ENCODE peak calls at places on chromosomes 16 and 17, in eight cellular contexts. F, J, Z, G, X, C, A and T are unnamed samples.

GRCh38 chr17:82493517-82493840 is 26.1 kb upstream of the FOXK2 start:
- DNase-seq in F (peak), J (no peak), Z (no peak), G (no peak), X (no peak), C (no peak), A (no peak), T (no peak)

GRCh38 chr17:72191356-72191755 is 70.5 kb downstream of the SOX9 start:
- DNase-seq in F (no peak), J (no peak), Z (no peak), G (no peak), X (no peak), C (no peak), A (no peak), T (no peak)

GRCh38 chr16:84138824-84139627 is 6.0 kb downstream of the HSDL1 start:
- DNase-seq in F (peak), J (peak), Z (no peak), G (no peak), X (peak), C (no peak), A (peak), T (no peak)

GRCh38 chr17:60447375-60447774 is 25.1 kb downstream of the CHCT1 start:
- DNase-seq in F (no peak), J (no peak), Z (no peak), G (no peak), X (no peak), C (no peak), A (no peak), T (no peak)

GRCh38 chr17:44968225-44969143 is at the start of gene C1QL1:
- DNase-seq in F (peak), J (peak), Z (peak), G (peak), X (peak), C (peak), A (peak), T (peak)

GRCh38 chr17:82862191-82862590 is 22.4 kb upstream of the ZNF750 start:
- DNase-seq in F (no peak), J (no peak), Z (no peak), G (no peak), X (no peak), C (no peak), A (no peak), T (no peak)

GRCh38 chr16:27217256-27217655 is 13.9 kb downstream of the KDM8 start:
- DNase-seq in F (peak), J (no peak), Z (no peak), G (no peak), X (peak), C (peak), A (no peak), T (no peak)

GRCh38 chr17:76153640-76154039 is 12.6 kb upstream of the FOXJ1 start:
- DNase-seq in F (peak), J (no peak), Z (no peak), G (peak), X (peak), C (no peak), A (no peak), T (no peak)

GRCh38 chr17:6045621-6046357 is 24.4 kb upstream of the WSCD1 start:
- DNase-seq in F (no peak), J (no peak), Z (no peak), G (no peak), X (no peak), C (no peak), A (no peak), T (no peak)

GRCh38 chr16:69424053-69424934 is at the start of gene CYB5B:
- DNase-seq in F (peak), J (peak), Z (peak), G (peak), X (peak), C (peak), A (peak), T (peak)

GRCh38 chr16:84885024-84885910 is 65.5 kb downstream of the CRISPLD2 start:
- DNase-seq in F (no peak), J (no peak), Z (no peak), G (no peak), X (no peak), C (no peak), A (no peak), T (no peak)

GRCh38 chr17:78390241-78391050 is 12.0 kb downstream of the PGS1 start:
- DNase-seq in F (peak), J (no peak), Z (no peak), G (peak), X (peak), C (peak), A (no peak), T (no peak)

DNA sequence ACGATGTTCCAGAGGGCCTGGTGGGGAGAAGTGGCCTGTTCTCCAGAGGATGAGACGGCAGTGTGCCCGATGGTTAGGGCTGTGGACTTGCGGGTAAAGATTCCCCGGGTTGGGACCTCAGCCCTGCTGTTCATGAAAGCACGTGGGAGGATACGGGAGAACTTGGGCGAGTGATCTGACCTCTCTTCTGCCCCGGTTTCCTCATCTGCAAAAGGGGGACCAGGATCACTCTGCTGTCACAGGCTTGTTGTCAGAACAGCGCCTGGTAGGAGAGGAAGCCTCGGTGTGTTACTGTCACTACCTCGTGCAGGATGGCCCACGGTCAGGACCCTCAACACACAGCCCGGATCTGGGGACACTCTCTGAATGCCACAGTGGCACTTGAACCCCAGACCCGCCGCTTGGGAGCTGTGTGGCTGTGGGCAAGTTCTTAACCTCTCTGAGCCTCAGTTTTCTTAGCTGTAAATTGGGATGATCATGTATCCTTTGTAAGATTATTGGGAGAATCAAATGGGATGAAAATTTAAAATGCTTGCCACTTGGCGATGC is 85.6 kb upstream of the CDC42EP4 start:
- DNase-seq in F (no peak), J (no peak), Z (no peak), G (peak), X (no peak), C (no peak), A (no peak), T (no peak)
- H3K27ac ChIP-seq in F (no peak), J (no peak), Z (no peak), G (no peak), X (no peak), C (no peak), A (no peak), T (no peak)

GRCh38 chr17:36640346-36640745 is 39.0 kb downstream of the MRM1 start:
- DNase-seq in F (no peak), J (no peak), Z (no peak), G (no peak), X (no peak), C (no peak), A (no peak), T (no peak)

GRCh38 chr17:36640836-36641235 is 39.5 kb downstream of the MRM1 start:
- DNase-seq in F (no peak), J (no peak), Z (no peak), G (no peak), X (no peak), C (no peak), A (no peak), T (no peak)

GRCh38 chr17:36643086-36643685 is 41.8 kb downstream of the MRM1 start:
- DNase-seq in F (no peak), J (no peak), Z (no peak), G (no peak), X (no peak), C (no peak), A (no peak), T (no peak)

GRCh38 chr17:36641331-36641876 is 40.0 kb downstream of the MRM1 start:
- DNase-seq in F (no peak), J (no peak), Z (no peak), G (no peak), X (no peak), C (no peak), A (no peak), T (no peak)

DNA sequence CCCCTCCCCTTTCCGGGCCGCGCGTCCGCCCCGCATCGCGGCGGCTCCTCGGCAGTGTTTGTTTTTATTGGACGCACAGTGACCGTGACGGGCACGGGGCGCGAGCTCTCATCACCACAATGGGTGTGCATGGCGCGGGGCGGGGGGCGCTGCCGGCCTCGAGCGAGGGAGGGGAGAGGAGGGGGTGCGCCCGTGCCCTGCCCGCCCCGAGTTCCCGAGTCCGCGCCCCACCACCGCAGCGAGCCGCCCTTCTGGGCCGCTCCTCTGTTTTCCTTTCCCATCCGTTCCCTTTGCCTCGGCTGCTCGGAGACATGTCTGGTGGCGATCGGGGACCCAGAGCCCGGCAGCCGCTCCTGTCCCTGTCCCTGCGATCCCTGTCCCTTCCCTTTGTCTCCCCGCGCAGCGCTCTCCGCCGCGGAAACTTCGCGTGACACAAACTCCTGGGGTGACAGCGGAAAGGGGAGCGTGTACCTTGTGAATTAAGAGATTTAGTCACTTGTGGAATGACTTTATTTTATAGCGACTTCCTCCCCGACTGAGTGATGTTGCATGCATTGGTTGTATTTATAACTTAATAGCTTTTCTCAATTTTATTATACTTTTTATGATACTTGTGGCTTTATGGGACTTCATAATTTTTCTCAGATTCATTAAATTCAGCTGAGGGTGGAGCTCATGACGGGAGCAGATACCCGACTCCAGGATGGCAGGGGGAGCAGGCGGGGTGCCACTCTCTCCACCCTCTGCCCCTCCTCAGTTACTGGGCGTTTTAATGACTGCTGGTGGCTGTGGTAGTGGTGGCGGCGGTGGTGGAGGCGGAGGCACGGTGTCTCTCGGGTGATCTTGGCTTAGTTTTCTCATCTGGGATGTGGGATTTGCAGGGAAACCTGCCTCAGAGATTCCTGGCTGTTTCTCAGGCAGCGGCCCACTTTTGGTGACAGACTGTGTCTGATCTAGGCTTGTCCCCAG is 40.8 kb downstream of the MRM1 start:
- DNase-seq in F (peak), J (no peak), Z (no peak), G (no peak), X (no peak), C (peak), A (no peak), T (no peak)
- H3K4me3 ChIP-seq in F (peak), J (peak), Z (peak), G (no peak), X (no peak), C (peak), A (peak), T (no peak)

GRCh38 chr17:48441231-48441711 is 11.3 kb upstream of the SKAP1 start:
- DNase-seq in F (no peak), J (no peak), Z (no peak), G (no peak), X (no peak), C (no peak), A (no peak), T (peak)
- H3K27ac ChIP-seq in F (no peak), J (no peak), Z (no peak), G (no peak), X (no peak), C (no peak), A (peak), T (peak)

GRCh38 chr16:12025926-12026325 is 49.4 kb downstream of the SNX29 start:
- DNase-seq in F (no peak), J (no peak), Z (peak), G (no peak), X (no peak), C (no peak), A (no peak), T (no peak)

GRCh38 chr16:12025472-12025871 is 48.9 kb downstream of the SNX29 start:
- DNase-seq in F (no peak), J (no peak), Z (no peak), G (no peak), X (no peak), C (no peak), A (peak), T (no peak)

GRCh38 chr16:12028220-12028619 is 51.7 kb downstream of the SNX29 start:
- DNase-seq in F (no peak), J (no peak), Z (no peak), G (no peak), X (no peak), C (no peak), A (no peak), T (no peak)

GRCh38 chr16:12027558-12027957 is 51.0 kb downstream of the SNX29 start:
- DNase-seq in F (no peak), J (no peak), Z (no peak), G (no peak), X (no peak), C (peak), A (no peak), T (no peak)

GRCh38 chr16:12027091-12027490 is 50.6 kb downstream of the SNX29 start:
- DNase-seq in F (no peak), J (no peak), Z (no peak), G (no peak), X (no peak), C (peak), A (no peak), T (peak)
- H3K4me3 ChIP-seq in F (no peak), J (no peak), Z (no peak), G (no peak), X (no peak), C (no peak), A (no peak), T (no peak)

GRCh38 chr17:4519361-4519788 is 20.7 kb downstream of the SPNS2 start:
- DNase-seq in F (no peak), J (peak), Z (no peak), G (peak), X (no peak), C (no peak), A (peak), T (no peak)

GRCh38 chr17:4520881-4521600 is 22.4 kb downstream of the SPNS2 start:
- DNase-seq in F (peak), J (no peak), Z (peak), G (peak), X (peak), C (no peak), A (peak), T (no peak)

GRCh38 chr17:4516740-4517139 is 18.1 kb downstream of the SPNS2 start:
- DNase-seq in F (no peak), J (no peak), Z (no peak), G (no peak), X (peak), C (no peak), A (no peak), T (no peak)

GRCh38 chr17:4520060-4520880 is 21.6 kb downstream of the SPNS2 start:
- DNase-seq in F (no peak), J (no peak), Z (no peak), G (no peak), X (no peak), C (no peak), A (no peak), T (no peak)

DNA sequence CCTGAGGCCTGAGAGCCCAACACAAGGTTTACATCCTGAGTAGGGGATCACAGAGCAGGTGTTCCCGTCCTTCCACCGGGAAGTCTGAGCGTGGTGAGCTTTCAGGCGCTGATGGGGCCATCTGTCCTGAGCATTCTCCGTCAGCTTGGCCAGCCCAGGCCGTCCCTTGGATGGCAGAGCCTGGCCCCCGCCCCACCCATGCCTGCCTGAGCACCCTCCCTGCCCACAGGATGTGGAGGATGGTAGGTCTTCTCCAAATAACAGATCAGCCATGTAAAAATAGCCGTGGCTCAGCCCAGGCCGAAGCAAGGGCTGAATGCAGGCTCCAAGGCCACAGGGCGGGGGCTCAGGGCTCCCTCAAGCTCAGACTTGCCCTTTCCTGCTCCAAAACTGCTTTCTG is 20.2 kb downstream of the SPNS2 start:
- DNase-seq in F (no peak), J (no peak), Z (no peak), G (no peak), X (no peak), C (no peak), A (no peak), T (no peak)
- H3K27ac ChIP-seq in F (no peak), J (no peak), Z (no peak), G (peak), X (no peak), C (no peak), A (peak), T (no peak)

DNA sequence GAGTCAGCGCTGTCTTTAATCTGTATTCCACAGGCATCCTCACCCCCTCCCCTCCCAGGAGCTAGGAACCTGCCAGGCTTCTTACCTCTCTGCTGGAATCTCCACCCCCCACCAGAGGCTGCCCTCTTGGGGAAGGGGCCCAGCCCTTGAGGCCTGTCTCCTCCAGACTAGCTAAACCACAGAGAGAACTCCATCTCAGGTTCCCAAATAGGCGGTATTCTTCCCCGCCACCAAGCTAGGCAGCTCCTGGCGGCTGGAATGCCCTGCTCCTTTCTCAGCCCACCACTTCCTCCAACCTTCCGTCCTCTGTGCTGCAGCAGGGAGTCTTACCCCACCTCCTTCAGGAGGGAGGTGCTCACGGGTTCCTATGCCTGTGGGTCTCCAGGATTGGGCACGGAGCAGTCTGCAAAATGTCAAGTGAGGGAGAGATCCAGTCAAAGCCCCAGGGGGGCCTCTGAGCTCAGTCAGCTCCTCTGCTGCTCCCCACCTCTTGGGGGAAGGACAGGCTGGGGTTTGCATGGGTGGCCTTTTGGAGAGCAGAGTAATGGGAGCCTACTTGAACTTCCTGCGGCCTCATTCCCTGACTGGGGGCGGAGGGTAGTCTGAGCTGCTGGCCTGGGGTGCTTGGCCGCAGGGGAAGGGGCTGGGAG is 55.7 kb downstream of the SREBF1 start:
- DNase-seq in F (no peak), J (no peak), Z (no peak), G (no peak), X (peak), C (peak), A (peak), T (no peak)
- H3K4me3 ChIP-seq in F (no peak), J (peak), Z (peak), G (no peak), X (no peak), C (no peak), A (peak), T (no peak)

GRCh38 chr17:77364381-77364911 is 223.7 kb downstream of the SEC14L1 start:
- DNase-seq in F (no peak), J (no peak), Z (no peak), G (no peak), X (no peak), C (no peak), A (no peak), T (no peak)

GRCh38 chr17:77364941-77365583 is 224.3 kb downstream of the SEC14L1 start:
- DNase-seq in F (no peak), J (no peak), Z (no peak), G (no peak), X (no peak), C (no peak), A (no peak), T (no peak)

GRCh38 chr17:77366558-77367245 is 225.9 kb downstream of the SEC14L1 start:
- DNase-seq in F (peak), J (peak), Z (no peak), G (no peak), X (peak), C (peak), A (no peak), T (no peak)

GRCh38 chr17:77365584-77366186 is 224.9 kb downstream of the SEC14L1 start:
- DNase-seq in F (peak), J (peak), Z (no peak), G (no peak), X (peak), C (peak), A (peak), T (no peak)

GRCh38 chr17:77366206-77366557 is 225.4 kb downstream of the SEC14L1 start:
- DNase-seq in F (peak), J (no peak), Z (no peak), G (no peak), X (peak), C (no peak), A (no peak), T (no peak)
- H3K27ac ChIP-seq in F (peak), J (peak), Z (no peak), G (peak), X (peak), C (peak), A (peak), T (no peak)

GRCh38 chr17:42853597-42853967 is 2.6 kb downstream of the AOC3 start:
- DNase-seq in F (no peak), J (no peak), Z (no peak), G (no peak), X (no peak), C (no peak), A (no peak), T (no peak)
- H3K4me3 ChIP-seq in F (no peak), J (peak), Z (no peak), G (peak), X (no peak), C (no peak), A (peak), T (no peak)

GRCh38 chr17:54527941-54528340 is 372.7 kb upstream of the TOM1L1 start:
- DNase-seq in F (no peak), J (no peak), Z (no peak), G (no peak), X (no peak), C (no peak), A (no peak), T (no peak)
- H3K27ac ChIP-seq in F (no peak), J (no peak), Z (no peak), G (no peak), X (no peak), C (no peak), A (no peak), T (no peak)